ENCODE peak calls at places on chromosomes 16 and 17, in seven cellular contexts. R is RWPE1, O is IMR-90, S is tibial artery, V is ovary, I is heart right ventricle, U is tibial nerve. G is an unnamed sample.

GRCh38 chr16:57394444-57394843 is 10.1 kb upstream of the CCL17 start:
- DNase-seq in R (peak), O (no peak), S (no peak), V (no peak), I (no peak), U (no peak), G (no peak)

GRCh38 chr17:72632026-72632684 is 460.3 kb downstream of the SLC39A11 start:
- DNase-seq in R (no peak), O (no peak), S (no peak), V (no peak), I (no peak), U (no peak), G (no peak)

GRCh38 chr16:23835390-23836077 is at the start of gene PRKCB:
- DNase-seq in R (peak), O (peak), S (peak), V (no peak), I (peak), U (peak), G (peak)

GRCh38 chr17:31691251-31691905 is 167.7 kb downstream of the COPRS start:
- DNase-seq in R (no peak), O (no peak), S (no peak), V (no peak), I (no peak), U (no peak), G (no peak)

GRCh38 chr17:45336390-45337182 is 19.8 kb upstream of the MAP3K14 start:
- DNase-seq in R (no peak), O (no peak), S (no peak), V (no peak), I (no peak), U (no peak), G (no peak)

GRCh38 chr17:74408262-74408661 is 23.6 kb upstream of the GPRC5C start:
- DNase-seq in R (no peak), O (no peak), S (no peak), V (no peak), I (no peak), U (no peak), G (no peak)

GRCh38 chr17:63988741-63989621 is 9.2 kb upstream of the PRR29 start:
- DNase-seq in R (no peak), O (no peak), S (no peak), V (no peak), I (no peak), U (no peak), G (no peak)

GRCh38 chr16:49547448-49547847 is 173.8 kb downstream of the C16orf78 start:
- DNase-seq in R (no peak), O (no peak), S (no peak), V (no peak), I (no peak), U (no peak), G (no peak)

GRCh38 chr16:6682142-6682811 is 650.4 kb upstream of the RBFOX1 start:
- DNase-seq in R (no peak), O (no peak), S (peak), V (no peak), I (peak), U (no peak), G (no peak)

GRCh38 chr16:50282010-50282538 is 15.7 kb downstream of the ADCY7 start:
- DNase-seq in R (no peak), O (no peak), S (peak), V (no peak), I (peak), U (no peak), G (no peak)

GRCh38 chr17:44830359-44831269 is 527 bp upstream of the GJC1 start:
- DNase-seq in R (peak), O (no peak), S (no peak), V (no peak), I (peak), U (no peak), G (no peak)

GRCh38 chr17:63140255-63140654 is 174.2 kb downstream of the TANC2 start:
- DNase-seq in R (no peak), O (peak), S (peak), V (no peak), I (no peak), U (no peak), G (no peak)

GRCh38 chr17:37662358-37662757 is 19.1 kb upstream of the DDX52 start:
- DNase-seq in R (no peak), O (no peak), S (no peak), V (no peak), I (no peak), U (no peak), G (no peak)

GRCh38 chr17:59361916-59362810 is 30.7 kb downstream of the YPEL2 start:
- DNase-seq in R (no peak), O (peak), S (no peak), V (no peak), I (no peak), U (no peak), G (no peak)

GRCh38 chr17:12195418-12195817 is 174.7 kb downstream of the MAP2K4 start:
- DNase-seq in R (no peak), O (no peak), S (no peak), V (no peak), I (no peak), U (no peak), G (no peak)

GRCh38 chr17:80949451-80950421 is 41.9 kb upstream of the CHMP6 start:
- DNase-seq in R (no peak), O (no peak), S (no peak), V (no peak), I (no peak), U (no peak), G (no peak)

GRCh38 chr16:22092143-22092933 is at the start of gene VWA3A:
- DNase-seq in R (no peak), O (peak), S (no peak), V (no peak), I (no peak), U (no peak), G (no peak)

GRCh38 chr16:72926671-72927070 is 121.3 kb downstream of the ZFHX3 start:
- DNase-seq in R (no peak), O (no peak), S (no peak), V (no peak), I (no peak), U (no peak), G (no peak)

GRCh38 chr16:86046901-86047300 is 147.9 kb downstream of the IRF8 start:
- DNase-seq in R (no peak), O (no peak), S (no peak), V (no peak), I (no peak), U (no peak), G (no peak)

GRCh38 chr16:87138316-87138715 is 178.9 kb downstream of the C16orf95 start:
- DNase-seq in R (no peak), O (no peak), S (no peak), V (no peak), I (no peak), U (no peak), G (no peak)

GRCh38 chr17:50199211-50199633 is 2.2 kb downstream of the COL1A1 start:
- DNase-seq in R (no peak), O (no peak), S (no peak), V (no peak), I (no peak), U (no peak), G (no peak)

GRCh38 chr16:55248494-55248893 is 75.5 kb upstream of the IRX6 start:
- DNase-seq in R (no peak), O (no peak), S (no peak), V (no peak), I (no peak), U (no peak), G (no peak)

GRCh38 chr16:71923941-71924690 is 28.8 kb downstream of the IST1 start:
- DNase-seq in R (no peak), O (no peak), S (no peak), V (no peak), I (no peak), U (no peak), G (no peak)

GRCh38 chr17:58337126-58337599 is 8.6 kb upstream of the TSPOAP1 start:
- DNase-seq in R (no peak), O (peak), S (no peak), V (no peak), I (no peak), U (no peak), G (no peak)

GRCh38 chr16:20114356-20114755 is 40.7 kb upstream of the GPR139 start:
- DNase-seq in R (peak), O (no peak), S (no peak), V (no peak), I (no peak), U (no peak), G (peak)
- TF ChIP-seq CTCF in R (no peak), O (no peak), S (no peak), V (no peak), I (no peak), U (no peak), G (no peak)

GRCh38 chr17:83100220-83100852 is 20.9 kb downstream of the METRNL start:
- DNase-seq in R (no peak), O (no peak), S (peak), V (no peak), I (no peak), U (no peak), G (no peak)

GRCh38 chr17:83099086-83099540 is 19.7 kb downstream of the METRNL start:
- DNase-seq in R (no peak), O (no peak), S (no peak), V (no peak), I (no peak), U (no peak), G (no peak)

GRCh38 chr17:83098241-83099085 is 19.1 kb downstream of the METRNL start:
- DNase-seq in R (no peak), O (no peak), S (no peak), V (no peak), I (no peak), U (no peak), G (no peak)

GRCh38 chr17:83100853-83101391 is 21.5 kb downstream of the METRNL start:
- DNase-seq in R (no peak), O (no peak), S (no peak), V (no peak), I (no peak), U (no peak), G (no peak)

DNA sequence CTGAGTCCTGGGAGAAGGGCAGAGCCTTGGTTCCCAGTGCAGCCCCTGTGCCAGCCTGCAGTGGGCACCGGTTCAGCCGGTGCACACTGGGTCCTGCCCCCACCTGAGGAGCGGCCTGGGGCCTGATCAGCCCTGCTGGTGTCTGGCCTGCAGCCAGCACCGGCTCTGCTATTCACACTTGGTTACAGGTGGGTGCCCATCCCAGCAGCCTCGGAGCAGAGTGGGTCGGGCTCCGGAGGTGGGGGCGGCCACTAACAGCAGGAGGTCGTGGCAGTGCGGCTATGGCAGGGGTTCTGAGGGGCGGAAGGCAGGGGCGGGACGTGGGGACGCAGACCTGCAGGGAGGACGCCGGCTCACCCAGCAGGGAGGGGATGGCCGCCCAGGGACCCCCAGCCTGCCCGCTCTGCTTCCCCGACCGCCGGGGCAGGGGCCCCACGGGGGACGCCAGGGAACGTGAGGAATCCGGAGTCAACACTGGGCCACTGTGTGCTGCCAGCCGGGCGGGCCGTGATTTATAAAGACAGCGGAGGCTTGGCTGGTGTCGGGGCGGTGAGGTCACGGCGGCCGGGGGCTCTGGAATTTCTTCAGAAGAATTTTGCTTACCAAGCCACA is 20.3 kb downstream of the METRNL start:
- DNase-seq in R (no peak), O (no peak), S (peak), V (no peak), I (no peak), U (no peak), G (no peak)
- H3K27ac ChIP-seq in R (peak), O (peak), S (peak), V (peak), I (no peak), U (peak), G (no peak)

GRCh38 chr16:46629331-46629843 is 8.2 kb upstream of the SHCBP1 start:
- DNase-seq in R (peak), O (peak), S (no peak), V (no peak), I (no peak), U (no peak), G (no peak)
- TF ChIP-seq CTCF in R (peak), O (peak), S (no peak), V (no peak), I (no peak), U (no peak), G (no peak)

GRCh38 chr17:42026821-42027539 is 7.1 kb downstream of the NKIRAS2 start:
- DNase-seq in R (no peak), O (no peak), S (no peak), V (no peak), I (no peak), U (no peak), G (no peak)

GRCh38 chr17:42028791-42029127 is 8.9 kb downstream of the NKIRAS2 start:
- DNase-seq in R (no peak), O (no peak), S (no peak), V (no peak), I (no peak), U (no peak), G (no peak)

GRCh38 chr17:42027961-42028790 is 8.3 kb downstream of the NKIRAS2 start:
- DNase-seq in R (no peak), O (no peak), S (no peak), V (no peak), I (no peak), U (no peak), G (no peak)

GRCh38 chr17:42025191-42025579 is 5.3 kb downstream of the NKIRAS2 start:
- DNase-seq in R (no peak), O (no peak), S (no peak), V (no peak), I (no peak), U (no peak), G (no peak)

GRCh38 chr17:42027540-42027889 is 7.6 kb downstream of the NKIRAS2 start:
- DNase-seq in R (no peak), O (no peak), S (no peak), V (no peak), I (no peak), U (no peak), G (no peak)
- H3K27ac ChIP-seq in R (no peak), O (no peak), S (no peak), V (no peak), I (no peak), U (no peak), G (no peak)

GRCh38 chr16:78676351-78676750 is 576.9 kb downstream of the WWOX start:
- DNase-seq in R (no peak), O (no peak), S (no peak), V (no peak), I (no peak), U (no peak), G (no peak)

GRCh38 chr16:78669994-78670393 is 570.5 kb downstream of the WWOX start:
- DNase-seq in R (no peak), O (no peak), S (no peak), V (peak), I (peak), U (no peak), G (no peak)

GRCh38 chr16:78673884-78674283 is 574.4 kb downstream of the WWOX start:
- DNase-seq in R (no peak), O (no peak), S (no peak), V (no peak), I (no peak), U (no peak), G (no peak)

GRCh38 chr16:78675312-78675711 is 575.9 kb downstream of the WWOX start:
- DNase-seq in R (no peak), O (peak), S (no peak), V (no peak), I (no peak), U (no peak), G (no peak)

GRCh38 chr16:78673157-78673556 is 573.7 kb downstream of the WWOX start:
- DNase-seq in R (no peak), O (no peak), S (no peak), V (no peak), I (no peak), U (no peak), G (no peak)
- TF ChIP-seq CTCF in R (no peak), O (no peak), S (no peak), V (no peak), I (no peak), U (no peak), G (no peak)

DNA sequence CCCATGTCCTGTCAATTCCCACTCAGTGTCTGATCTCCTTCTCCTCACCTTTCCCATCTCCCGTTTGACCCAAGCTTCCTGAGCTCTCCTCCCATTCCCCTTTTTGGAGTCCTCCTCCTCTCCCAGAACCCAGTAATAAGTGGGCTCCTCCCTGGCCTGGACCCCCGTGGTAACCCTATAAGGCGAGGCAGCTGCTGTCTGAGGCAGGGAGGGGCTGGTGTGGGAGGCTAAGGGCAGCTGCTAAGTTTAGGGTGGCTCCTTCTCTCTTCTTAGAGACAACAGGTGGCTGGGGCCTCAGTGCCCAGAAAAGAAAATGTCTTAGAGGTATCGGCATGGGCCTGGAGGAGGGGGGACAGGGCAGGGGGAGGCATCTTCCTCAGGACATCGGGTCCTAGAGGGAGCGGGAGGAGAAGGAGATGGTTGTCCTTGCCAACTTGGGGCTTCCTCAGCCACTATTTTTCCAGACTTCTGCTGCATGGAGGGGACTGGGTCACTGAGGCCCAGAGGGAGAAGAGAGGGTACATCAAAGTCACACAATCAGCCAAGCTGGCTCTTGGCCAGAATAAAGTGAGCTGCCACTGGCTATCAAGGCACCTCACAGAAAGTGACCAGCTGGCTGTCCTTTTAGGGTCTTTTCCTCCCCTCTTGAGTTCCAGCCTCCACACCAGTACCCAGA is 1.9 kb upstream of the TBC1D10B start:
- DNase-seq in R (no peak), O (no peak), S (no peak), V (peak), I (no peak), U (no peak), G (no peak)
- H3K27ac ChIP-seq in R (peak), O (no peak), S (peak), V (no peak), I (no peak), U (no peak), G (no peak)

GRCh38 chr16:67805718-67806427 is 487 bp downstream of the RANBP10 start:
- DNase-seq in R (peak), O (no peak), S (no peak), V (no peak), I (no peak), U (no peak), G (no peak)

GRCh38 chr16:67806428-67807147 is at the start of the genes RANBP10 and TSNAXIP1:
- DNase-seq in R (peak), O (peak), S (peak), V (peak), I (peak), U (peak), G (peak)

GRCh38 chr16:67804853-67805542 is 1.4 kb downstream of the RANBP10 start:
- DNase-seq in R (no peak), O (peak), S (no peak), V (no peak), I (no peak), U (no peak), G (no peak)

GRCh38 chr16:67803894-67804293 is 2.5 kb downstream of the RANBP10 start:
- DNase-seq in R (no peak), O (no peak), S (no peak), V (no peak), I (no peak), U (no peak), G (no peak)

GRCh38 chr16:67807148-67807682 is 526 bp downstream of the TSNAXIP1 start:
- DNase-seq in R (no peak), O (no peak), S (no peak), V (no peak), I (no peak), U (no peak), G (no peak)
- TF ChIP-seq CTCF in R (no peak), O (peak), S (no peak), V (no peak), I (no peak), U (peak), G (no peak)

G was measured in keratinocyte.